ENCODE peak calls at places on chromosome 20, in five cellular contexts. M, O, T, V and H are unnamed samples.

GRCh38 chr20:52847739-52848359 is 124.3 kb upstream of the TSHZ2 start:
- DNase-seq in M (no peak), O (no peak), T (no peak), V (no peak), H (no peak)

GRCh38 chr20:33992145-33992922 is 1.4 kb upstream of the RALY start:
- DNase-seq in M (no peak), O (no peak), T (no peak), V (no peak), H (peak)

GRCh38 chr20:63336232-63336752 is 24.9 kb downstream of the CHRNA4 start:
- DNase-seq in M (no peak), O (no peak), T (no peak), V (no peak), H (no peak)

GRCh38 chr20:19512886-19513285 is 245.2 kb upstream of the RIN2 start:
- DNase-seq in M (no peak), O (no peak), T (no peak), V (no peak), H (no peak)

GRCh38 chr20:62844182-62844581 is 17.4 kb downstream of the TCFL5 start:
- DNase-seq in M (no peak), O (no peak), T (no peak), V (no peak), H (no peak)

GRCh38 chr20:51490635-51491034 is 51.9 kb downstream of the NFATC2 start:
- DNase-seq in M (no peak), O (no peak), T (no peak), V (no peak), H (no peak)

GRCh38 chr20:33773412-33774089 is 37.6 kb upstream of the CHMP4B start:
- DNase-seq in M (no peak), O (peak), T (no peak), V (no peak), H (no peak)

GRCh38 chr20:50318709-50319108 is 128.1 kb downstream of the CEBPB start:
- DNase-seq in M (no peak), O (no peak), T (no peak), V (no peak), H (no peak)

GRCh38 chr20:24985802-24986201 is 6.7 kb downstream of the APMAP start:
- DNase-seq in M (no peak), O (no peak), T (no peak), V (no peak), H (no peak)

GRCh38 chr20:49724637-49725606 is 11.2 kb upstream of the B4GALT5 start:
- DNase-seq in M (peak), O (no peak), T (no peak), V (peak), H (peak)

GRCh38 chr20:64092258-64093012 is 8.2 kb upstream of the LKAAEAR1 start:
- DNase-seq in M (no peak), O (no peak), T (no peak), V (no peak), H (no peak)

GRCh38 chr20:9156529-9157280 is 87.8 kb downstream of the PLCB4 start:
- DNase-seq in M (no peak), O (no peak), T (no peak), V (no peak), H (no peak)

GRCh38 chr20:13694420-13695150 is 55.9 kb upstream of the TASP1 start:
- DNase-seq in M (no peak), O (no peak), T (no peak), V (no peak), H (no peak)

GRCh38 chr20:34992751-34993417 is 37.2 kb downstream of the MYH7B start:
- DNase-seq in M (no peak), O (no peak), T (no peak), V (no peak), H (no peak)

GRCh38 chr20:11861479-11861878 is 56.2 kb upstream of the BTBD3 start:
- DNase-seq in M (no peak), O (no peak), T (no peak), V (no peak), H (no peak)

GRCh38 chr20:39861381-39861780 is 827.7 kb downstream of the MAFB start:
- DNase-seq in M (peak), O (no peak), T (no peak), V (no peak), H (no peak)

GRCh38 chr20:39849664-39850063 is 839.4 kb downstream of the MAFB start:
- DNase-seq in M (peak), O (no peak), T (no peak), V (no peak), H (peak)

GRCh38 chr20:49989234-49990065 is 6.7 kb downstream of the SNAI1 start:
- DNase-seq in M (peak), O (no peak), T (no peak), V (peak), H (peak)

GRCh38 chr20:20594171-20594530 is 118.3 kb downstream of the RALGAPA2 start:
- DNase-seq in M (no peak), O (no peak), T (no peak), V (no peak), H (peak)

GRCh38 chr20:12077835-12078374 is 160.2 kb downstream of the BTBD3 start:
- DNase-seq in M (no peak), O (no peak), T (no peak), V (no peak), H (no peak)

GRCh38 chr20:63582382-63583063 is 8.5 kb upstream of the HELZ2 start:
- DNase-seq in M (no peak), O (no peak), T (no peak), V (no peak), H (no peak)

GRCh38 chr20:33674294-33675126 is at the start of gene NECAB3:
- DNase-seq in M (peak), O (peak), T (peak), V (no peak), H (peak)

GRCh38 chr20:53162251-53162835 is 190.2 kb downstream of the TSHZ2 start:
- DNase-seq in M (peak), O (no peak), T (no peak), V (peak), H (peak)

GRCh38 chr20:10557685-10558084 is 116.1 kb downstream of the JAG1 start:
- DNase-seq in M (peak), O (no peak), T (no peak), V (no peak), H (no peak)

GRCh38 chr20:44104807-44105517 is 82.0 kb downstream of the JPH2 start:
- DNase-seq in M (peak), O (no peak), T (no peak), V (peak), H (peak)

GRCh38 chr20:40993794-40994540 is 34.7 kb upstream of the TOP1 start:
- DNase-seq in M (no peak), O (no peak), T (no peak), V (no peak), H (no peak)

GRCh38 chr20:13291167-13291566 is 70.1 kb downstream of the ISM1 start:
- DNase-seq in M (no peak), O (no peak), T (no peak), V (no peak), H (no peak)

GRCh38 chr20:57408131-57408530 is 16.9 kb downstream of the RBM38 start:
- DNase-seq in M (no peak), O (no peak), T (no peak), V (no peak), H (no peak)

GRCh38 chr20:15191082-15191723 is 853.8 kb upstream of the FLRT3 start:
- DNase-seq in M (no peak), O (no peak), T (no peak), V (no peak), H (no peak)

GRCh38 chr20:47062226-47062880 is 167.7 kb downstream of the EYA2 start:
- DNase-seq in M (no peak), O (no peak), T (no peak), V (no peak), H (no peak)

GRCh38 chr20:58375796-58376195 is 13.2 kb upstream of the VAPB start:
- DNase-seq in M (no peak), O (no peak), T (no peak), V (no peak), H (no peak)